ENCODE peak calls at places on chromosomes 4 and X, in seven cellular contexts. M is IMR-90, P is A549, I is HepG2, Q is HCT116, X is GM12878, E is H1. C is an unnamed sample.

GRCh38 chrX:43551590-43551989 is 104.5 kb upstream of the MAOA start:
- DNase-seq in M (no peak), P (no peak), I (no peak), Q (no peak), X (no peak), E (no peak), C (no peak)

GRCh38 chr4:169225058-169225751 is 45.6 kb downstream of the SH3RF1 start:
- DNase-seq in M (peak), P (peak), I (no peak), Q (peak), X (no peak), E (no peak), C (no peak)

GRCh38 chr4:182643801-182644311 is 273.3 kb downstream of the DCTD start:
- DNase-seq in M (peak), P (no peak), I (no peak), Q (no peak), X (no peak), E (no peak), C (no peak)

GRCh38 chr4:96642486-96642885 is 802.6 kb downstream of the PDHA2 start:
- DNase-seq in M (no peak), P (no peak), I (no peak), Q (no peak), X (no peak), E (no peak), C (no peak)

GRCh38 chrX:54413753-54414152 is 26.5 kb upstream of the TSR2 start:
- DNase-seq in M (no peak), P (no peak), I (peak), Q (no peak), X (no peak), E (no peak), C (no peak)

GRCh38 chr4:127446309-127446708 is 186.4 kb upstream of the INTU start:
- DNase-seq in M (no peak), P (no peak), I (no peak), Q (no peak), X (no peak), E (no peak), C (no peak)

GRCh38 chrX:101416691-101417090 is 8.7 kb downstream of the HNRNPH2 start:
- DNase-seq in M (no peak), P (no peak), I (no peak), Q (no peak), X (no peak), E (no peak), C (no peak)

GRCh38 chr4:98260047-98260578 is 1.1 kb upstream of the RAP1GDS1 start:
- DNase-seq in M (peak), P (no peak), I (peak), Q (peak), X (no peak), E (no peak), C (no peak)

GRCh38 chr4:107283587-107284559 is 247.8 kb upstream of the DKK2 start:
- DNase-seq in M (peak), P (peak), I (no peak), Q (no peak), X (no peak), E (peak), C (no peak)

GRCh38 chr4:40576651-40577480 is 52.8 kb downstream of the RBM47 start:
- DNase-seq in M (peak), P (peak), I (peak), Q (peak), X (peak), E (no peak), C (no peak)

GRCh38 chr4:22356996-22357596 is 158.8 kb downstream of the ADGRA3 start:
- DNase-seq in M (peak), P (peak), I (no peak), Q (no peak), X (no peak), E (no peak), C (no peak)

GRCh38 chr4:22363071-22363470 is 152.8 kb downstream of the ADGRA3 start:
- DNase-seq in M (peak), P (no peak), I (no peak), Q (no peak), X (no peak), E (no peak), C (no peak)
- TF ChIP-seq CEBPB in M (no peak), P (no peak), I (no peak), Q (no peak), X (no peak), E (no peak), C (no peak)

DNA sequence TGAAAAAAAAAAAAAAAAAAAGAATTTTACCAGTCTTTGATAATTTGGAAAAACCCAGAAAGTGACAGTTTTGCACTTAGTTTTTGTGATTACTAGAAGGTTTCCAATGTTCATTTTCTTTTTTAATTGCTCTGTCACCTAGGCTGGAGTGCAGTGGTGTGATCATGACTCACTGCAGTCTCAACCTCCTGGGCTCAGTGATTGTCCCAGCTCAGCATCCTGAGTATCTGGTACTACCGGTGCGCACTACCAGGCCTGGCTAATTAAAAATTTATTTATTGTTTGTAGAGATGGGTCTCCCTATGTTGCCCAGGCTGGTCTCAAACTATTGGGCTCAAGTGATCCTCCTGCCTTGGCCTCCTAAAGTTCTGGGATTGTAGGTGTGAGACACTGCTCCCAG is 3.3 kb downstream of the NUDT9 start:
- DNase-seq in M (no peak), P (no peak), I (no peak), Q (no peak), X (no peak), E (no peak), C (no peak)
- TF ChIP-seq CEBPB in M (no peak), P (no peak), I (no peak), Q (no peak), X (no peak), E (no peak), C (no peak)

DNA sequence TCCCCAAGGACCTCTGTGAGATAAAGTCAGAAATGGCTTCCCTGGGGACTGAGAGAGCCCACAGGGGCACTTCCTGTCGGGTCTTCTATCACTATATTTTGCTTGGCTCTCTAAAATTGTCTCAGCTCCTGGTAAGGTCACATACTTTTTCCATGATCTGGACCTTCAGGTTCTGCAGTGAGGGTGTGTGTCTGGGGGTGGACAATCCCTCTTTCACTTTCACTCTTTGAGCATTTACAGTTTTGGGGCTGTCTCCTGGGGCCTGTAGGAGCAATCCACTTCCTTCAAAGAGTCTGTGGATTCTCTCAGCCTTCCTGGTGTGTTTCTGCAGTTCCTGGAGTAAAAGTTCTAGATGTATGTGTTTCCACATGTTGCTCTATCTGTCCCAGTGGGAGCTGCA is 335.7 kb downstream of the FSTL5 start:
- DNase-seq in M (no peak), P (no peak), I (no peak), Q (no peak), X (no peak), E (no peak), C (no peak)
- TF ChIP-seq CEBPB in M (no peak), P (no peak), I (no peak), Q (no peak), X (no peak), E (no peak), C (no peak)

GRCh38 chrX:48472225-48472624 is 2.2 kb upstream of the SLC38A5 start:
- DNase-seq in M (no peak), P (no peak), I (no peak), Q (no peak), X (no peak), E (no peak), C (no peak)

GRCh38 chrX:48468693-48469691 is 1.1 kb downstream of the SLC38A5 start:
- DNase-seq in M (no peak), P (no peak), I (no peak), Q (no peak), X (no peak), E (no peak), C (peak)

GRCh38 chrX:48471504-48471903 is 1.4 kb upstream of the SLC38A5 start:
- DNase-seq in M (no peak), P (no peak), I (no peak), Q (no peak), X (no peak), E (no peak), C (no peak)

GRCh38 chrX:48470833-48471118 is 716 bp upstream of the SLC38A5 start:
- DNase-seq in M (no peak), P (no peak), I (peak), Q (no peak), X (no peak), E (no peak), C (peak)

DNA sequence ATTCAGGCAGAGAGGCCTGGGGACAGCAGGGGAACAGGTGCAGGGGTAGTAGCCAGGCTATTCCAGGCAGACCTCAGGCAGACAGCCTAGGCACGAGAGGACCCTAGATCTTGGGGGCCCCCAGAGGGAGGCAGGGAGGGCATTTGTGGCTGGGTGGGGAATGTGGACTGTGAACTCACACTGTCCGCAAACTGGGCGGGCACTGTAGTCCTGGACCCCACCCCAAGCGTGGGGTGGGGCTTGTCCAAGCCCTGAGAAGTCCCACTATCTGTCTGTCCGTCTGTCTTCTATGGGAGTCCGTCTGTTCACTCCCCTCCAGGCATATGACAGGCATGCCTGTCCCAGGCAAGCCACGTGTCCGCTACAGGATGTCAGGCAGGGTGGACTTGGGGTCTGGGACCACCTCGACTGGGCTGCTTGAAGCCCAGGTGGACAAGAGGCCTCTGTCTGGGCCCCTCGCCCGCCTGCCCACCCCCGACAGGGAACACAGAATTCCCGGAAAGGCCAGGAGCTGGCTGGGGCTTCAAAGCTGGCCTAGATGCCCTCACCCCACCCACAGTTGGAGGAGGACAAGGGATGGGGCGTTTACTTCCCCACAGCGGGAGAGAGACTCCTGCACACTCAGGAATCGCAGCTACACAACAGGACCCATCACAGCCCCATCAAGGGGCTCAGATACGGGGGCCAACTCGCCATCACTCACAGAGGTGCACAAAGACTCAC is at the start of gene SLC38A5:
- DNase-seq in M (no peak), P (no peak), I (peak), Q (no peak), X (no peak), E (no peak), C (peak)
- TF ChIP-seq CEBPB in M (no peak), P (no peak), I (no peak), Q (no peak), X (no peak), E (no peak), C (no peak)

GRCh38 chr4:84238247-84239090 is 260.6 kb downstream of the NKX6-1 start:
- DNase-seq in M (peak), P (no peak), I (no peak), Q (no peak), X (no peak), E (no peak), C (no peak)
- TF ChIP-seq CEBPB in M (no peak), P (no peak), I (no peak), Q (no peak), X (no peak), E (no peak), C (no peak)

GRCh38 chr4:5429747-5430146 is 278.6 kb downstream of the EVC2 start:
- DNase-seq in M (no peak), P (no peak), I (no peak), Q (no peak), X (no peak), E (no peak), C (no peak)

GRCh38 chr4:5435823-5436222 is 272.5 kb downstream of the EVC2 start:
- DNase-seq in M (no peak), P (no peak), I (no peak), Q (no peak), X (no peak), E (no peak), C (no peak)

GRCh38 chr4:5435201-5435600 is 273.2 kb downstream of the EVC2 start:
- DNase-seq in M (no peak), P (no peak), I (no peak), Q (no peak), X (no peak), E (no peak), C (no peak)

GRCh38 chr4:5433196-5433595 is 275.2 kb downstream of the EVC2 start:
- DNase-seq in M (no peak), P (no peak), I (no peak), Q (no peak), X (no peak), E (no peak), C (no peak)
- TF ChIP-seq CEBPB in M (no peak), P (no peak), I (no peak), Q (no peak), X (no peak), E (no peak), C (no peak)

GRCh38 chr4:147423229-147423628 is 57.7 kb upstream of the EDNRA start:
- DNase-seq in M (no peak), P (no peak), I (no peak), Q (no peak), X (no peak), E (no peak), C (no peak)
- TF ChIP-seq CEBPB in M (no peak), P (no peak), I (no peak), Q (no peak), X (no peak), E (no peak), C (no peak)

GRCh38 chr4:69060651-69061308 is 35.5 kb upstream of the UGT2B7 start:
- DNase-seq in M (no peak), P (peak), I (no peak), Q (no peak), X (no peak), E (no peak), C (no peak)
- TF ChIP-seq CEBPB in M (no peak), P (no peak), I (no peak), Q (no peak), X (no peak), E (no peak), C (no peak)